ENCODE peak calls at places on chromosomes 11 and 22, in four cellular contexts. X is brain microvascular endothelial cell, R is IMR-90, E is heart right ventricle. U is an unnamed sample.

GRCh38 chr11:1516273-1517067 is 29.9 kb upstream of the MOB2 start:
- DNase-seq in X (peak), R (peak), E (no peak), U (no peak)

GRCh38 chr11:50275133-50275532 is 242.5 kb downstream of the OR4C45 start:
- DNase-seq in X (no peak), R (no peak), E (no peak), U (no peak)

GRCh38 chr11:104781037-104781436 is 117.2 kb downstream of the CASP12 start:
- DNase-seq in X (no peak), R (no peak), E (no peak), U (no peak)

GRCh38 chr11:74950374-74950969 is 1.4 kb downstream of the SPCS2 start:
- DNase-seq in X (no peak), R (no peak), E (no peak), U (no peak)

GRCh38 chr11:70590356-70590991 is 192.1 kb downstream of the CTTN start:
- DNase-seq in X (no peak), R (no peak), E (no peak), U (no peak)

GRCh38 chr11:66996609-66997273 is 21.6 kb downstream of the C11orf86 start:
- DNase-seq in X (peak), R (peak), E (no peak), U (peak)

GRCh38 chr11:124123587-124123986 is 8.3 kb downstream of the VWA5A start:
- DNase-seq in X (no peak), R (no peak), E (no peak), U (no peak)

GRCh38 chr11:33616552-33616951 is 84.1 kb downstream of the C11orf91 start:
- DNase-seq in X (peak), R (peak), E (no peak), U (no peak)

DNA sequence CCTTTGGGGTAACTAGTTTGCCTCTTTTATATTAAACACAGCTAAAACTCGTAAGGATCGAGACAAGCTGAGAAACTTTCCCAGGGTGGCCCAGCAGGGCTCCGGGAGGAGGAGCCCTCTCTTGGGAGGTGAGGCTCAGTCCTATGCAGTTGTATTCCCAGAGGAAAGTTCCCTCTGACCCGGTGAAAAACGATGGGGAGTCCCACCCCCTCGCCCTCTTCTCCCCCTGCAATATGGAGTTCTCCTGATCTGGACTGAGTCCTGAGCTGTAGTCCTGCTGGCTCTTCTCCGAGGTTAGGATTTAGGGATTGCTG is 1.3 kb downstream of the NTM start:
- DNase-seq in X (no peak), R (no peak), E (no peak), U (no peak)
- H3K4me3 ChIP-seq in X (no peak), R (no peak), E (no peak), U (no peak)

DNA sequence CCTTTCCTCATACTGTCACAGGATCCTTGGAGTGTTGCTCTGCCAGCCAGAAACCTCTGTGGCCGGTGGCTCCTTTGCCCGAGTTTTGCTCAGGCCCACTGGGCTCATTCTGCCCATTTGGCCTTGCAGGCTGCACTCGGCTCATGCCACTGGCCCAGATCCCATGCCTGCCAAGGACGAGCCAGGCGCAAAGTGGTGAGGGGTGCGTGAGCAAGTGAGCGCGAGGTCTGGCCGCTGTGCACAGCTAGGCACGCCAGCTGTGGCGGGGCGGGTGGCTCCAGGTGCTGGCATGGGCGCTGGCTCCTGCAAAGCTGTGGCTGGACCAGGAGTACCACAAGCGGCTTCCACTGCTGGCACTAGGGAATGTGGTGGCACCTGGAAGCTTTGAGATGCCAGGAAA is 2.8 kb upstream of the RNF141 start:
- DNase-seq in X (no peak), R (no peak), E (no peak), U (no peak)
- TF ChIP-seq CTCF in X (no peak), R (no peak), E (no peak), U (no peak)

GRCh38 chr22:49847751-49848689 is 5.6 kb upstream of the ZBED4 start:
- DNase-seq in X (no peak), R (no peak), E (no peak), U (no peak)
- H3K4me3 ChIP-seq in X (no peak), R (peak), E (peak), U (no peak)

DNA sequence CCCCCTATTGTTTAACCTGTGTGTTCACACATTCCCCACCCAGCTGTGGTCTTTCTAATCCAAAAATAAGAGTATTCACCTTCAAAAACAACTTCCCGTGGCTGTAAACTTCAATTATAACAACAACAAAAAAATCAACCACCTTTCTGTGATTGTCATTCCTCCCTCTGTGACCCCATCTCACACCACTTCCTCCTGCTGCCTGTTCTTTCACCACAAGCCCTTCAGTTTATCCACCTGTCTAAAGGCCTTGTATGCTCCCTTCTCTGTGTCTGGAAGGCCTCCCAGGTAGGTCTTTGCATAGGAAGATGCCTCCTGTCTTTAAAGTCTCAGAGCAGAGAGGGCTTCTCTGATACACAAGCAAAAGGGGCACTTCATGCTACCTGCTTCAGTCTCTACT is 707.7 kb downstream of the OPCML start:
- DNase-seq in X (no peak), R (no peak), E (no peak), U (no peak)
- TF ChIP-seq CTCF in X (no peak), R (no peak), E (no peak), U (no peak)

GRCh38 chr22:17368727-17369552 is at the start of gene CECR2:
- DNase-seq in X (no peak), R (no peak), E (peak), U (peak)
- H3K4me3 ChIP-seq in X (no peak), R (no peak), E (peak), U (peak)

DNA sequence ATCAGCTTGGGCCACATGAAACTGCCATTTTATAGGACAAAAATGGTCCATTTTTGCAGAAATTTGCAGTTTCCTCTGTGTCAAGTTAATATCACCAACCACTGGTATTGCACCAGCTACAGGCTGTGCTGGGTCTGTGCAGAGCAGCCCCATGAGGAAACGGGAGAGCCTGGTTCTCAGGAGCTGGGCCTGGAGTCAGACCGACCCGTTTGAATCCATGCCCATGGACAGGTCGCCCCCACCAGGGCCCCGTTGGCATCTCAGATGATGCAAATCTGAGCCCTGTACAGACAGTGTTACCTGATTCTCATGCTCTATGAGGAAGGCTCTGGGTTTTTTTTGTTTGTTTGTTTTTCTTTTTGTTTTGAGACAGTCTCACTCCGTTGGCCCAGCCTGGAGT is 9.8 kb upstream of the SEC14L6 start:
- DNase-seq in X (no peak), R (no peak), E (no peak), U (no peak)
- TF ChIP-seq CTCF in X (peak), R (no peak), E (no peak), U (no peak)

GRCh38 chr11:82757660-82758301 is 24.1 kb upstream of the FAM181B start:
- DNase-seq in X (no peak), R (no peak), E (no peak), U (no peak)

GRCh38 chr11:82759649-82760048 is 26.0 kb upstream of the FAM181B start:
- DNase-seq in X (no peak), R (no peak), E (no peak), U (no peak)

GRCh38 chr11:82752801-82753200 is 19.1 kb upstream of the FAM181B start:
- DNase-seq in X (no peak), R (no peak), E (no peak), U (no peak)

GRCh38 chr11:82754410-82754809 is 20.7 kb upstream of the FAM181B start:
- DNase-seq in X (no peak), R (no peak), E (no peak), U (no peak)

GRCh38 chr11:82756765-82757650 is 23.3 kb upstream of the FAM181B start:
- DNase-seq in X (no peak), R (no peak), E (no peak), U (no peak)
- H3K4me3 ChIP-seq in X (no peak), R (no peak), E (no peak), U (no peak)